ENCODE peak calls at places on chromosome 14, in four cellular contexts. W is Peyer's patch, N is GM12891, E is right lobe of liver. Q is an unnamed sample.
A peak's percentile ranks its signal among the peaks of the same experiment; 100 is the strongest.

GRCh38 chr14:36647827-36648753 is 13.6 kb upstream of the PAX9 start:
- DNase-seq in W (peak; percentile 52), N (no peak), E (no peak), Q (peak; percentile 83)

GRCh38 chr14:100547633-100548294 is 39.5 kb downstream of the BEGAIN start:
- DNase-seq in W (peak; percentile 70), N (no peak), E (no peak), Q (peak; percentile 68)

GRCh38 chr14:100118377-100119011 is 41.0 kb downstream of the DEGS2 start:
- DNase-seq in W (no peak), N (no peak), E (no peak), Q (no peak)

GRCh38 chr14:52825085-52825484 is 33.7 kb upstream of the GNPNAT1 start:
- DNase-seq in W (no peak), N (no peak), E (no peak), Q (no peak)

GRCh38 chr14:95397325-95397724 is 77.6 kb upstream of the CLMN start:
- DNase-seq in W (no peak), N (no peak), E (no peak), Q (no peak)

GRCh38 chr14:77256694-77257093 is 14.3 kb downstream of the NGB start:
- DNase-seq in W (no peak), N (no peak), E (no peak), Q (no peak)

GRCh38 chr14:105025429-105025828 is 4.5 kb upstream of the CDCA4 start:
- DNase-seq in W (no peak), N (no peak), E (no peak), Q (no peak)

GRCh38 chr14:73744874-73745529 is 30.8 kb upstream of the PNMA1 start:
- DNase-seq in W (peak; percentile 90), N (no peak), E (peak; percentile 48), Q (peak; percentile 64)

GRCh38 chr14:54252072-54252730 is 144.6 kb upstream of the CDKN3 start:
- DNase-seq in W (no peak), N (no peak), E (no peak), Q (no peak)

GRCh38 chr14:32374155-32374554 is 45.1 kb downstream of the AKAP6 start:
- DNase-seq in W (no peak), N (no peak), E (no peak), Q (no peak)

GRCh38 chr14:95895720-95896119 is 19.1 kb downstream of the TUNAR start:
- DNase-seq in W (no peak), N (no peak), E (no peak), Q (no peak)

GRCh38 chr14:55514819-55515470 is 65.1 kb upstream of the KTN1 start:
- DNase-seq in W (no peak), N (no peak), E (no peak), Q (no peak)

GRCh38 chr14:93941293-93941910 is 14.3 kb downstream of the FAM181A start:
- DNase-seq in W (no peak), N (no peak), E (no peak), Q (no peak)
- TF ChIP-seq POLR2A in W (no peak), N (no peak), E (no peak), Q (no peak)

DNA sequence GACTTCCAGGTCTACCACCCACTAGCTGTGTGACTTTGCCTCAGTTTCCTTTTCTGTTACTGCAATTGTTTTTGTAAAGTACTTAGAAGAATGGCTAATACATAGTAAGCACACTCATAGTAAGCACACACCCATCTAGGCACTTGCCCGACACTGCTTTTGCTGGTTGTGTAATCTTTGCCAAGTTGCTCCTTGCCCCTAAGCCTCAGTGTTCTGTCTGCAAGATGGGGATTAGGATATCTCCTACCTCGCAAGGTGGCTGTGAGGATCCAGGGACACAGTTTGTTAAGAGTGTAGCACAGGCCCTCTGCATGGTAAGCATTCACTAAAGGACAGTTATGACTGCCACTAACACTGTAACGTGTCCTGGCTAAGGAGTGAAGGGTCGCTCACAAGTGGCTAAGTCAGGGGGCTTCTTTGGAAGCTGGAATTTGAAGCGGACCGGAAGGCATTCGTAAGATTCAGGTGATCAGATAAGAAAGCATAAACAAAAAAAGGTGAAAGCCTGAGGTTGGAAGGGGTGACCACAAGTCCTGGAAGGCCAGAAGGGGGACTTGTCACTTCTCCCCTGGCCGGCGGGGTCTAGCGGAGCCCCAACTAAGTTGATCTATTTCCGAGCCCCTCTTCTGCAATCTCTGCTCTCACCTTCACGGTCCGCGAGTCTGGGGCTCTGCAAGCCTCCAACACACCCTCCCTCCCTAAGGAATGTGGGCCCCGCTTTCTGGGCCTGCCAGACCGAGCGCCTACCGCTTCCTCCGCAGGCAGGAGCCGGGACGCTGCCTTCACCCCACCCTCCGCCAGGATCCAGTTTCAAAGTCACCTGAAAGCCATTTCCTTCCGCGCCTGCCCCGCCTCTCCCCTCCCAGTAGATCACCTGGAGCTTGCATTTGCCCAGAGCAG is 1.5 kb upstream of the PLEKHG3 start:
- DNase-seq in W (peak; percentile 73), N (no peak), E (no peak), Q (peak; percentile 65)
- TF ChIP-seq POLR2A in W (peak; percentile 28), N (no peak), E (no peak), Q (peak; percentile 34)

GRCh38 chr14:68978550-68978911 is 571 bp downstream of the ACTN1 start:
- DNase-seq in W (no peak), N (peak; percentile 46), E (peak; percentile 76), Q (peak; percentile 72)

GRCh38 chr14:68977741-68978549 is 1.2 kb downstream of the ACTN1 start:
- DNase-seq in W (peak; percentile 72), N (peak; percentile 47), E (peak; percentile 84), Q (peak; percentile 85)

GRCh38 chr14:68976160-68977067 is 2.7 kb downstream of the ACTN1 start:
- DNase-seq in W (no peak), N (no peak), E (no peak), Q (peak; percentile 37)

GRCh38 chr14:68975667-68976066 is 3.4 kb downstream of the ACTN1 start:
- DNase-seq in W (no peak), N (no peak), E (no peak), Q (no peak)

DNA sequence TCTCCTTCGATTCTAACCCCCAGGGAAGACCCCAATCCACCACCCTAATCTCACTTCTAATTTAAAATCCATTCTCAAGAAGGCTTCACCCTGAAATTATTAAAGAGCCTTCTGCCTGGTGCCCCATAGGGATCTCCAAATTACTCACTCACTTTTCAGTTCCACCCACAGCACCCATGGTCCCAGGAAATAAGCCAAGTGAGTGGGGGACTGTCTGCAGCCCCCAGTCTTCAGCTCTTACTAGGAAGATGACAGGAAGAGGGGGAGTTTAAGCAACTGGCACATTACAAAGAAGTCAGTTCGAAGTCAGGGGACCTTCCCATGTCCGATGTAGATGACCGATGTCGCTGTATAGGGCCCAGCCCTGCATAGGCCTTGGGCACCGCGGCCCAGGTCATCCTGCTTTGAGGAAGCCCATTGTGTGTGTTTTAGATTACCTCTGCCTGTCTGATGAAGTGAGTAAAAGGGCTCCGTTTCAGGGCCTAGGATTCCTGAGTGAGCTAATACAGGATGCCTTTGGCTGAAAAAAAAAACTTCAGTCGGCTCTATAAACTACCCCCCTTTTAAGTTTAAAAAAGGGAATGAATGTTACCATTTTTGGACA is 1.9 kb downstream of the ACTN1 start:
- DNase-seq in W (no peak), N (no peak), E (no peak), Q (peak; percentile 45)
- TF ChIP-seq POLR2A in W (no peak), N (no peak), E (no peak), Q (no peak)

DNA sequence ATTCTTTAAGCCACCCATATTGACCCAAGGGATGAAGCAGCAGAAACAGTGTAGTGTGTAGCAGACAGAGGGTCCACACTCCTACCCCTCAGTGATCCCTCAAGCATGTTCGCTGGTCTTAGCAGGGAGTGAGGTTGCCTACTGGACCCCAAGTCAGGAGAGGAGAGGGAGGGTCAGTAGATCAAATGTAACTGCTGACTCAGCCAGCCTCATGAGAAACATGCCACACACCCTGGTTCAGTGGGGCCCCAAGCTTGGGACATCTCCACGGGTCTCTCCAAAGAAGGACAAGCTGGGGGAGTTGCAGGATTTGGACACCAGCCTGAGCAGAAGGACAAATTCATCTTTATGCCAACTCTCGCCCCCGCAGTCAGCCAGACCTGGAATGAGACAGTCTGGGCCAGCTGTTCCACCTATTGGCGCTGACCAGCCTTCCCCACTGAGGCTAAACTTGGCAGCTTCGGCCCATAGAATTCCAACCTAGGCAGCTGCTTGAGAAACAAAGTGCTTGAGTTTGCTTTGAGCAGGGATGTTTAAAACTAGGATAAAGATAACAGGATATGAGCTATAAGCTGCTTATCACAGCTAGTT is 66.0 kb upstream of the ACTN1 start:
- DNase-seq in W (no peak), N (no peak), E (no peak), Q (no peak)
- TF ChIP-seq POLR2A in W (no peak), N (no peak), E (no peak), Q (no peak)

GRCh38 chr14:67674139-67674479 is 323 bp downstream of the VTI1B start:
- DNase-seq in W (peak; percentile 79), N (peak; percentile 43), E (peak; percentile 85), Q (no peak)

GRCh38 chr14:67680121-67680602 is 5.7 kb upstream of the VTI1B start:
- DNase-seq in W (no peak), N (peak; percentile 56), E (no peak), Q (no peak)

GRCh38 chr14:67675219-67675582 is 769 bp upstream of the VTI1B start:
- DNase-seq in W (no peak), N (no peak), E (no peak), Q (no peak)

GRCh38 chr14:67673451-67673850 is 981 bp downstream of the VTI1B start:
- DNase-seq in W (no peak), N (no peak), E (no peak), Q (no peak)

GRCh38 chr14:67674480-67675218 is at the start of gene VTI1B:
- DNase-seq in W (peak; percentile 90), N (peak; percentile 80), E (peak; percentile 86), Q (peak; percentile 73)
- TF ChIP-seq POLR2A in W (peak; percentile 68), N (peak; percentile 77), E (peak; percentile 65), Q (peak; percentile 54)

GRCh38 chr14:91510171-91511013 is at the start of gene PPP4R3A:
- DNase-seq in W (peak; percentile 98), N (peak; percentile 93), E (peak; percentile 98), Q (peak; percentile 94)
- TF ChIP-seq POLR2A in W (peak; percentile 92), N (peak; percentile 88), E (peak; percentile 93), Q (peak; percentile 97)

GRCh38 chr14:102140750-102141145 is 1.1 kb downstream of the WDR20 start:
- DNase-seq in W (no peak), N (no peak), E (no peak), Q (no peak)

GRCh38 chr14:102138935-102139247 is 806 bp upstream of the WDR20 start:
- DNase-seq in W (no peak), N (no peak), E (no peak), Q (no peak)

GRCh38 chr14:102138535-102138934 is 1.2 kb upstream of the WDR20 start:
- DNase-seq in W (no peak), N (no peak), E (no peak), Q (no peak)

GRCh38 chr14:102140027-102140749 is 491 bp downstream of the WDR20 start:
- DNase-seq in W (peak; percentile 69), N (peak; percentile 16), E (peak; percentile 65), Q (peak; percentile 88)

GRCh38 chr14:102139248-102140026 is at the start of gene WDR20:
- DNase-seq in W (peak; percentile 100), N (peak; percentile 98), E (peak; percentile 99), Q (peak; percentile 99)
- TF ChIP-seq POLR2A in W (peak; percentile 65), N (peak; percentile 87), E (peak; percentile 19), Q (peak; percentile 66)

Q was measured in upper lobe of left lung.